ENCODE peak calls at places on chromosomes 4 and X, in five cellular contexts. One of them, this sample, is unnamed.

GRCh38 chrX:103533428-103534216 is 14.3 kb upstream of the RAB40A start:
- DNase-seq in sigmoid colon: peak; percentile 89
- DNase-seq in suprapubic skin: peak; percentile 87
- DNase-seq in endothelial cell of umbilical vein: peak; percentile 69
- DNase-seq in upper lobe of left lung: no peak
- DNase-seq in this sample: peak; percentile 83

GRCh38 chrX:25083661-25084060 is 67.9 kb upstream of the ARX start:
- DNase-seq in sigmoid colon: no peak
- DNase-seq in suprapubic skin: no peak
- DNase-seq in upper lobe of left lung: no peak
- DNase-seq in endothelial cell of umbilical vein: no peak
- DNase-seq in this sample: no peak

GRCh38 chr4:163493643-163494359 is 689 bp upstream of the TMA16 start:
- DNase-seq in upper lobe of left lung: no peak
- DNase-seq in endothelial cell of umbilical vein: peak; percentile 20
- DNase-seq in suprapubic skin: no peak
- DNase-seq in sigmoid colon: no peak
- DNase-seq in this sample: peak; percentile 32

GRCh38 chrX:39859991-39860861 is 237.5 kb downstream of the BCOR start:
- DNase-seq in sigmoid colon: peak; percentile 68
- DNase-seq in upper lobe of left lung: no peak
- DNase-seq in suprapubic skin: no peak
- DNase-seq in endothelial cell of umbilical vein: peak; percentile 81
- DNase-seq in this sample: peak; percentile 34

GRCh38 chrX:96987228-96987627 is 103.5 kb downstream of the RPA4 start:
- DNase-seq in suprapubic skin: no peak
- DNase-seq in sigmoid colon: no peak
- DNase-seq in upper lobe of left lung: no peak
- DNase-seq in endothelial cell of umbilical vein: no peak
- DNase-seq in this sample: no peak

GRCh38 chr4:174230680-174231079 is 52.8 kb downstream of the FBXO8 start:
- DNase-seq in endothelial cell of umbilical vein: no peak
- DNase-seq in sigmoid colon: no peak
- DNase-seq in upper lobe of left lung: no peak
- DNase-seq in suprapubic skin: no peak
- DNase-seq in this sample: no peak

GRCh38 chr4:15231265-15232091 is 196.4 kb upstream of the C1QTNF7 start:
- DNase-seq in endothelial cell of umbilical vein: peak; percentile 62
- DNase-seq in upper lobe of left lung: no peak
- DNase-seq in sigmoid colon: peak; percentile 91
- DNase-seq in suprapubic skin: peak; percentile 89
- DNase-seq in this sample: peak; percentile 76

GRCh38 chr4:36138221-36138620 is 106.1 kb downstream of the ARAP2 start:
- DNase-seq in upper lobe of left lung: no peak
- DNase-seq in endothelial cell of umbilical vein: no peak
- DNase-seq in suprapubic skin: no peak
- DNase-seq in sigmoid colon: no peak
- DNase-seq in this sample: no peak

GRCh38 chrX:68903111-68903510 is 74.3 kb downstream of the EFNB1 start:
- DNase-seq in sigmoid colon: no peak
- DNase-seq in upper lobe of left lung: no peak
- DNase-seq in suprapubic skin: no peak
- DNase-seq in endothelial cell of umbilical vein: no peak
- DNase-seq in this sample: no peak

GRCh38 chrX:41014776-41015175 is 70.5 kb upstream of the USP9X start:
- DNase-seq in suprapubic skin: no peak
- DNase-seq in endothelial cell of umbilical vein: no peak
- DNase-seq in upper lobe of left lung: no peak
- DNase-seq in sigmoid colon: no peak
- DNase-seq in this sample: no peak

GRCh38 chr4:154739111-154739510 is 4.7 kb upstream of the LRAT start:
- DNase-seq in sigmoid colon: no peak
- DNase-seq in suprapubic skin: no peak
- DNase-seq in upper lobe of left lung: no peak
- DNase-seq in endothelial cell of umbilical vein: no peak
- DNase-seq in this sample: no peak

GRCh38 chrX:46218373-46218772 is 326.8 kb downstream of the ZNF674 start:
- DNase-seq in sigmoid colon: no peak
- DNase-seq in upper lobe of left lung: no peak
- DNase-seq in suprapubic skin: no peak
- DNase-seq in endothelial cell of umbilical vein: no peak
- DNase-seq in this sample: no peak

GRCh38 chr4:120008075-120008474 is 58.6 kb downstream of the MAD2L1 start:
- DNase-seq in suprapubic skin: no peak
- DNase-seq in upper lobe of left lung: no peak
- DNase-seq in sigmoid colon: no peak
- DNase-seq in endothelial cell of umbilical vein: no peak
- DNase-seq in this sample: no peak

GRCh38 chrX:119757979-119758681 is at the start of gene SOWAHD:
- DNase-seq in suprapubic skin: peak; percentile 79
- DNase-seq in upper lobe of left lung: peak; percentile 86
- DNase-seq in endothelial cell of umbilical vein: no peak
- DNase-seq in sigmoid colon: peak; percentile 68
- DNase-seq in this sample: peak; percentile 55

GRCh38 chr4:16032871-16033505 is 50.8 kb downstream of the PROM1 start:
- DNase-seq in upper lobe of left lung: no peak
- DNase-seq in endothelial cell of umbilical vein: peak; percentile 52
- DNase-seq in sigmoid colon: no peak
- DNase-seq in suprapubic skin: no peak
- DNase-seq in this sample: no peak

GRCh38 chrX:48826876-48827653 is 752 bp downstream of the ERAS start:
- DNase-seq in suprapubic skin: no peak
- DNase-seq in upper lobe of left lung: peak; percentile 58
- DNase-seq in endothelial cell of umbilical vein: no peak
- DNase-seq in sigmoid colon: no peak
- DNase-seq in this sample: no peak

GRCh38 chr4:55297346-55297745 is 48.7 kb upstream of the SRD5A3 start:
- DNase-seq in sigmoid colon: no peak
- DNase-seq in upper lobe of left lung: peak; percentile 5
- DNase-seq in suprapubic skin: no peak
- DNase-seq in endothelial cell of umbilical vein: no peak
- DNase-seq in this sample: peak; percentile 58

GRCh38 chr4:25233737-25234389 is at the start of gene PI4K2B:
- DNase-seq in upper lobe of left lung: peak; percentile 98
- DNase-seq in endothelial cell of umbilical vein: peak; percentile 86
- DNase-seq in suprapubic skin: peak; percentile 89
- DNase-seq in sigmoid colon: peak; percentile 93
- DNase-seq in this sample: peak; percentile 96

GRCh38 chr4:3290476-3290875 is 2.3 kb upstream of the RGS12 start:
- DNase-seq in sigmoid colon: no peak
- DNase-seq in suprapubic skin: peak; percentile 67
- DNase-seq in endothelial cell of umbilical vein: no peak
- DNase-seq in upper lobe of left lung: no peak
- DNase-seq in this sample: peak; percentile 17

GRCh38 chr4:179585761-179586160 is 2143.5 kb upstream of the AGA start:
- DNase-seq in suprapubic skin: no peak
- DNase-seq in upper lobe of left lung: no peak
- DNase-seq in endothelial cell of umbilical vein: no peak
- DNase-seq in sigmoid colon: no peak
- DNase-seq in this sample: no peak

GRCh38 chr4:2402941-2403340 is 15.5 kb downstream of the ZFYVE28 start:
- DNase-seq in sigmoid colon: no peak
- DNase-seq in suprapubic skin: no peak
- DNase-seq in upper lobe of left lung: no peak
- DNase-seq in endothelial cell of umbilical vein: peak; percentile 53
- DNase-seq in this sample: no peak

GRCh38 chr4:122603156-122603574 is 17.7 kb downstream of the IL21 start:
- DNase-seq in suprapubic skin: no peak
- DNase-seq in sigmoid colon: no peak
- DNase-seq in upper lobe of left lung: no peak
- DNase-seq in endothelial cell of umbilical vein: no peak
- DNase-seq in this sample: no peak

GRCh38 chr4:27861381-27861787 is 1000.7 kb downstream of the STIM2 start:
- DNase-seq in suprapubic skin: no peak
- DNase-seq in sigmoid colon: no peak
- DNase-seq in upper lobe of left lung: no peak
- DNase-seq in endothelial cell of umbilical vein: no peak
- DNase-seq in this sample: peak; percentile 48

GRCh38 chr4:154344686-154345085 is 146.9 kb downstream of the DCHS2 start:
- DNase-seq in sigmoid colon: no peak
- DNase-seq in upper lobe of left lung: peak; percentile 33
- DNase-seq in suprapubic skin: no peak
- DNase-seq in endothelial cell of umbilical vein: no peak
- DNase-seq in this sample: no peak

GRCh38 chr4:159071969-159072765 is 30.7 kb upstream of the RAPGEF2 start:
- DNase-seq in suprapubic skin: no peak
- DNase-seq in endothelial cell of umbilical vein: no peak
- DNase-seq in sigmoid colon: no peak
- DNase-seq in upper lobe of left lung: no peak
- DNase-seq in this sample: no peak

GRCh38 chr4:138414202-138414601 is 172.1 kb upstream of the SLC7A11 start:
- DNase-seq in upper lobe of left lung: no peak
- DNase-seq in suprapubic skin: no peak
- DNase-seq in endothelial cell of umbilical vein: no peak
- DNase-seq in sigmoid colon: no peak
- DNase-seq in this sample: no peak

GRCh38 chr4:658681-659667 is 15.1 kb downstream of the ATP5ME start:
- DNase-seq in suprapubic skin: no peak
- DNase-seq in upper lobe of left lung: peak; percentile 52
- DNase-seq in sigmoid colon: peak; percentile 47
- DNase-seq in endothelial cell of umbilical vein: no peak
- DNase-seq in this sample: no peak

GRCh38 chr4:104025251-104025650 is 305.5 kb upstream of the TACR3 start:
- DNase-seq in suprapubic skin: no peak
- DNase-seq in upper lobe of left lung: no peak
- DNase-seq in sigmoid colon: no peak
- DNase-seq in endothelial cell of umbilical vein: no peak
- DNase-seq in this sample: no peak

GRCh38 chr4:153233761-153234371 is 29.6 kb downstream of the TRIM2 start:
- DNase-seq in suprapubic skin: no peak
- DNase-seq in upper lobe of left lung: no peak
- DNase-seq in sigmoid colon: peak; percentile 72
- DNase-seq in endothelial cell of umbilical vein: peak; percentile 31
- DNase-seq in this sample: peak; percentile 49

GRCh38 chrX:16771483-16772398 is 14.5 kb upstream of the TXLNG start:
- DNase-seq in sigmoid colon: no peak
- DNase-seq in endothelial cell of umbilical vein: peak; percentile 57
- DNase-seq in suprapubic skin: no peak
- DNase-seq in upper lobe of left lung: no peak
- DNase-seq in this sample: no peak
- TF ChIP-seq POLR2A in sigmoid colon: no peak
- TF ChIP-seq POLR2A in endothelial cell of umbilical vein: peak; percentile 100
- TF ChIP-seq POLR2A in suprapubic skin: no peak
- TF ChIP-seq POLR2A in upper lobe of left lung: no peak
- TF ChIP-seq POLR2A in this sample: no peak

DNA sequence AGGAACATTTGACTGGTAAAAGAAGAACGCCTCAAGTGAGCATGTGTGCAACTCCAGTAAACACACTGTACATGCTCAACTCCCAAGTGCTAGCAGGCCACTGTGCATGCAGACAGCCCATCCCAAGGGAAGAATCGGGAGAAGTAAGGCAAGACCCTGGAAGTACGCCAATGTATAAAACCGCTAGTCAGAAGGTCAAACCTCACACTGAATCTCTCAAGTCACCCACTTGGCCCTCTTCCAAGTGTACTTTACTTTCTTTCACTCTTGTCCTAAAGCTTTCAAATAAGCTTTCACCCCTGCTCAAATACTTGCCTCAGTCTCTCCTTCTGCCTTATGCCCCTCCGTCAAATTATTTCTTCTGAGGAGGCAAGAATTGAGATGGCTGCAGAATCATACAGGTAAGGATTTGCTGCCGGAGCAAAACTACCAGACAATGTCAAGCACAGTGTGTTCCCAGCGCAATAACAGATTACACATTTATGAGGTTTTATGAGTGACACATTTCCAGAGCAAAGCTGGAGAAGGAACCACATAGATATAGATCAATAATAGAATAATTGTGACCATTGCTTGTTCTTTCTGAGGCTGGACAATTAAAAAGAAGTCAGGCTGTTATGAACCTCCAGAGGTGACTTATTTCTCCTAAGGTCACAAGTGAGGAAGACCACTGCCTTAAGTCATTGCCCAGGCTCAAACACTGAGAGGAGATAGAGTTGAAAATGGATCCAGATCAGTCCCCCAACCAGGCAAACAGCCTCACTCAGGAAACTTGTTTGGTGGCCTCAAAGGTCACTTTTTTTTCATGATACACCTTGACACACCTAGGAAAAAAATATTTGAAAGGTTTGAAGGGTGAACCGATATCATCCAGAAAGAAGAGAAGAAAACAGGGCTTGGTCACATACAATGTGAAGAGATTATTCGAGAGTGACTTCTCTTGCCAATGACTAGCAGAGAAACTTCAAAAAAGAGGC is 26.3 kb downstream of the CXCL1 start:
- DNase-seq in endothelial cell of umbilical vein: no peak
- DNase-seq in suprapubic skin: no peak
- DNase-seq in sigmoid colon: no peak
- DNase-seq in upper lobe of left lung: no peak
- DNase-seq in this sample: no peak
- TF ChIP-seq POLR2AphosphoS5 in endothelial cell of umbilical vein: no peak
- TF ChIP-seq POLR2AphosphoS5 in suprapubic skin: no peak
- TF ChIP-seq POLR2AphosphoS5 in sigmoid colon: no peak
- TF ChIP-seq POLR2AphosphoS5 in upper lobe of left lung: no peak
- TF ChIP-seq POLR2AphosphoS5 in this sample: no peak

DNA sequence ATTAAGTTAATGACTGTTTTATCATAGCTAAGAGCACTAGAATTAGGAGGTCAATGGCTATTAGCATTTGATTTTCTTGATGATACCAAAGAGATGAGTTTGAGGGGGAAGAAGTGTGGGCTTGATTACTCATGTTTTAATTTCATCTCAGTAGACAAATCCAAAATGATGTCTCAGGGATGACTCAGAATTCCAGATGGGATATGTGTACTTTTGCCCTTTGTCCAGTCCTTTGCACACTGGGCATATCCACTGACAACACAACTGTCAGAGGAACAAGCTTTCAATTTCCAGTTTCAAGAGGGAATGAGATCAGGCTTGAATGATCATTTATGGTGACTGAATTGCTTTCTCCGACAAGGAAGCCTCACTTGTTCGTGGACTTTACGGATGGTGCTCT is 325.3 kb upstream of the FTHL17 start:
- DNase-seq in sigmoid colon: no peak
- DNase-seq in endothelial cell of umbilical vein: no peak
- DNase-seq in suprapubic skin: no peak
- DNase-seq in upper lobe of left lung: no peak
- DNase-seq in this sample: no peak
- H3K27me3 ChIP-seq in sigmoid colon: no peaks in the 10 kb centered on the region
- H3K27me3 ChIP-seq in endothelial cell of umbilical vein: no peaks in the 10 kb centered on the region
- H3K27me3 ChIP-seq in suprapubic skin: no peaks in the 10 kb centered on the region
- H3K27me3 ChIP-seq in upper lobe of left lung: no peaks in the 10 kb centered on the region
- H3K27me3 ChIP-seq in this sample: no peaks in the 10 kb centered on the region

DNA sequence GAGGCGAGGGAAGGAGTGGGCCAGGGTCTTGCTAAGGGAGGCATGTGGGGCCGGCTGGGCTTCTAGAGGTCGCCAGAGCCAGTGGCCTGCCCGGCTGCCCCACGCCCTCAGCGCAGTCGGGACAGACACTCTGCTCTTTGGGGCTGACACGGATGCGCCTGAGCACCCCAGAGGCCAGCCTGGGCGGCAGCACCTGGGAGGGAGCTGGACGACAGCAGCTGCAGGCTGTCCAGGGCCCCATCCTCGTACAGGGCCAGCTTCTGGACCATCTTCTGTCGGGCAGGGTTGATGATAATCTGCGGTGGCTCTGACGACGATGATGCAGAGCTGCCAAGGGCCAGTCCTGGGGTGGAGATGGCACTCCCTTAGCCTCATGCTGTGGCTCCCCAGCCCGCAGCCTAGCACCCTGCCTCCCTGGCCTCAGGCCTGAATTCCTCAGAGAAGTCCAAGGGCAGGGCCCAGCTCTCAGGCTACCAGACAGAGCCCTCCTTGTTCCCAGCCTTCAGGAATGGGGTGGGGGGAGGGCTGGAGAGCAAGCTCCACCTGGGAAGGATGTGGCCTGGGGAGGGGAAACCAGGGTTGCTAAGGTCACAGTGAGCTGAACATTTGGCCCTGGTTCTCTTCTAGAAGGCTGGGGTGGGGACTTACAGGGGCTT is 7.2 kb downstream of the IRAK1 start:
- DNase-seq in upper lobe of left lung: no peak
- DNase-seq in suprapubic skin: no peak
- DNase-seq in sigmoid colon: no peak
- DNase-seq in endothelial cell of umbilical vein: no peak
- DNase-seq in this sample: no peak
- TF ChIP-seq POLR2A in upper lobe of left lung: no peak
- TF ChIP-seq POLR2A in suprapubic skin: no peak
- TF ChIP-seq POLR2A in sigmoid colon: no peak
- TF ChIP-seq POLR2A in endothelial cell of umbilical vein: no peak
- TF ChIP-seq POLR2A in this sample: no peak

This sample was measured in stomach.